ENCODE peak calls at places on chromosomes 4 and X, in eight cellular contexts. N is psoas muscle, C is natural killer cell, S is spleen, E is lower lobe of right lung, L is astrocyte of the cerebellum, P is left ventricle myocardium superior, Y is EH. J is an unnamed sample.

GRCh38 chrX:134484039-134484438 is 24.1 kb downstream of the HPRT1 start:
- DNase-seq in N (no peak), C (no peak), S (no peak), E (no peak), L (peak), P (no peak), Y (peak), J (no peak)

GRCh38 chrX:151396042-151396826 is 772 bp upstream of the VMA21 start:
- DNase-seq in N (peak), C (no peak), S (no peak), E (peak), L (peak), P (peak), Y (peak), J (no peak)

GRCh38 chrX:15769300-15769954 is 20.9 kb upstream of the ZRSR2 start:
- DNase-seq in N (no peak), C (no peak), S (no peak), E (no peak), L (no peak), P (no peak), Y (peak), J (no peak)

GRCh38 chr4:121514443-121514842 is 133.6 kb upstream of the QRFPR start:
- DNase-seq in N (no peak), C (no peak), S (no peak), E (no peak), L (no peak), P (no peak), Y (no peak), J (no peak)

GRCh38 chrX:39000802-39001201 is 199.5 kb downstream of the MID1IP1 start:
- DNase-seq in N (no peak), C (no peak), S (no peak), E (no peak), L (no peak), P (no peak), Y (peak), J (no peak)

GRCh38 chr4:128289523-128290158 is 2.0 kb upstream of the PGRMC2 start:
- DNase-seq in N (no peak), C (no peak), S (no peak), E (no peak), L (no peak), P (no peak), Y (no peak), J (no peak)

GRCh38 chr4:137367608-137368007 is 164.7 kb downstream of the PCDH18 start:
- DNase-seq in N (no peak), C (no peak), S (no peak), E (no peak), L (no peak), P (no peak), Y (peak), J (no peak)

GRCh38 chr4:38957947-38958346 is 74.3 kb downstream of the TMEM156 start:
- DNase-seq in N (no peak), C (no peak), S (no peak), E (no peak), L (no peak), P (no peak), Y (no peak), J (no peak)

GRCh38 chrX:53287493-53288138 is 6.2 kb upstream of the IQSEC2 start:
- DNase-seq in N (peak), C (peak), S (peak), E (peak), L (no peak), P (peak), Y (peak), J (no peak)

GRCh38 chr4:54550415-54551171 is 107.2 kb upstream of the KIT start:
- DNase-seq in N (no peak), C (no peak), S (no peak), E (no peak), L (no peak), P (peak), Y (peak), J (no peak)